ENCODE peak calls at places on chromosomes 16 and 17, in seven cellular contexts. J is CD4-positive, alpha-beta T cell; F is esophagus squamous epithelium; G is endothelial cell; E is GM04504; H is keratinocyte; C is NCI-H510A treated with DMSO at 0.1 percent for 48 hours. Z is an unnamed sample.

GRCh38 chr16:70665806-70666735 is 19.7 kb downstream of the IL34 start:
- DNase-seq in J (no peak), E (no peak), H (no peak), G (no peak), C (no peak), F (no peak), Z (no peak)

GRCh38 chr17:57366177-57366557 is 109.8 kb downstream of the MSI2 start:
- DNase-seq in E (no peak), J (no peak), C (no peak), F (no peak), H (no peak), G (no peak), Z (no peak)

GRCh38 chr17:68682913-68683312 is 81.7 kb upstream of the FAM20A start:
- DNase-seq in G (no peak), F (no peak), C (no peak), E (no peak), J (no peak), H (no peak), Z (peak; percentile 69)

GRCh38 chr16:35425270-35425669 is 1965.9 kb downstream of the TP53TG3F start:
- DNase-seq in J (no peak), G (no peak), H (no peak), C (no peak), F (no peak), E (no peak), Z (no peak)

GRCh38 chr17:40374965-40375498 is 10.5 kb upstream of the GJD3 start:
- DNase-seq in G (no peak), C (no peak), J (no peak), F (no peak), H (no peak), E (no peak), Z (no peak)

GRCh38 chr16:21161211-21161610 is 2.7 kb downstream of the LDAF1 start:
- DNase-seq in J (no peak), F (no peak), E (no peak), C (no peak), H (no peak), G (no peak), Z (no peak)

GRCh38 chr17:58728831-58729230 is 26.8 kb upstream of the PPM1E start:
- DNase-seq in C (no peak), F (no peak), E (no peak), J (no peak), G (no peak), H (no peak), Z (no peak)

GRCh38 chr17:37614391-37614790 is 5.2 kb upstream of the SYNRG start:
- DNase-seq in E (peak; percentile 44), C (no peak), F (no peak), J (no peak), G (no peak), H (no peak), Z (no peak)

GRCh38 chr17:1004769-1005295 is 7.9 kb downstream of the TIMM22 start:
- DNase-seq in C (no peak), E (no peak), J (no peak), H (no peak), G (no peak), F (no peak), Z (no peak)

GRCh38 chr17:39225974-39226683 is 384 bp upstream of the STAC2 start:
- DNase-seq in J (no peak), F (no peak), C (peak; percentile 67), E (no peak), G (peak; percentile 72), H (no peak), Z (no peak)

GRCh38 chr17:27577884-27578717 is 52.9 kb upstream of the LGALS9 start:
- DNase-seq in F (no peak), G (no peak), H (no peak), J (no peak), E (no peak), C (no peak), Z (no peak)

GRCh38 chr16:53507464-53508180 is 4.6 kb upstream of the AKTIP start:
- DNase-seq in J (no peak), F (no peak), C (no peak), H (no peak), E (no peak), G (no peak), Z (no peak)

Z was measured in DMS153.